ENCODE peak calls at places on chromosomes 7 and 10, in four cellular contexts. One of them, this sample, is unnamed.

GRCh38 chr7:100854146-100854895 is 1.8 kb downstream of the SLC12A9 start:
- DNase-seq in heart right ventricle: no peak
- DNase-seq in mammary epithelial cell: no peak
- DNase-seq in ovary: no peak
- DNase-seq in this sample: no peak

GRCh38 chr7:113071465-113071864 is 15.2 kb downstream of the GPR85 start:
- DNase-seq in ovary: no peak
- DNase-seq in heart right ventricle: no peak
- DNase-seq in mammary epithelial cell: peak; percentile 14
- DNase-seq in this sample: peak; percentile 47

GRCh38 chr7:363626-364025 is 73.7 kb downstream of the FOXL3 start:
- DNase-seq in mammary epithelial cell: no peak
- DNase-seq in heart right ventricle: no peak
- DNase-seq in ovary: no peak
- DNase-seq in this sample: peak; percentile 57

GRCh38 chr10:35493196-35494118 is 111.7 kb upstream of the GJD4 start:
- DNase-seq in mammary epithelial cell: peak; percentile 5
- DNase-seq in heart right ventricle: no peak
- DNase-seq in ovary: no peak
- DNase-seq in this sample: no peak

GRCh38 chr10:13765641-13766341 is 179.0 kb downstream of the PRPF18 start:
- DNase-seq in heart right ventricle: no peak
- DNase-seq in ovary: no peak
- DNase-seq in mammary epithelial cell: no peak
- DNase-seq in this sample: no peak

GRCh38 chr7:114341648-114342047 is 73.0 kb upstream of the FOXP2 start:
- DNase-seq in mammary epithelial cell: no peak
- DNase-seq in heart right ventricle: no peak
- DNase-seq in ovary: no peak
- DNase-seq in this sample: no peak

GRCh38 chr7:79823246-79823951 is 311.2 kb upstream of the GNAI1 start:
- DNase-seq in heart right ventricle: no peak
- DNase-seq in ovary: no peak
- DNase-seq in mammary epithelial cell: no peak
- DNase-seq in this sample: no peak

GRCh38 chr10:129768437-129769355 is 195.4 kb downstream of the EBF3 start:
- DNase-seq in mammary epithelial cell: no peak
- DNase-seq in ovary: no peak
- DNase-seq in heart right ventricle: no peak
- DNase-seq in this sample: peak; percentile 15

GRCh38 chr10:91590904-91591791 is 41.7 kb downstream of the PPP1R3C start:
- DNase-seq in heart right ventricle: peak; percentile 75
- DNase-seq in mammary epithelial cell: no peak
- DNase-seq in ovary: peak; percentile 71
- DNase-seq in this sample: no peak

GRCh38 chr10:77614778-77615625 is 22.6 kb downstream of the KCNMA1 start:
- DNase-seq in heart right ventricle: no peak
- DNase-seq in mammary epithelial cell: no peak
- DNase-seq in ovary: no peak
- DNase-seq in this sample: no peak

GRCh38 chr10:100009283-100009792 is 409 bp downstream of the DNMBP start:
- DNase-seq in heart right ventricle: peak; percentile 60
- DNase-seq in ovary: peak; percentile 66
- DNase-seq in mammary epithelial cell: peak; percentile 41
- DNase-seq in this sample: peak; percentile 70

GRCh38 chr7:113268757-113269156 is 150.4 kb upstream of the SMIM30 start:
- DNase-seq in mammary epithelial cell: no peak
- DNase-seq in heart right ventricle: no peak
- DNase-seq in ovary: no peak
- DNase-seq in this sample: no peak

GRCh38 chr10:68105820-68106219 is 3.5 kb upstream of the MYPN start:
- DNase-seq in heart right ventricle: no peak
- DNase-seq in ovary: no peak
- DNase-seq in mammary epithelial cell: peak; percentile 75
- DNase-seq in this sample: no peak

GRCh38 chr7:84412161-84412969 is 217.8 kb upstream of the SEMA3A start:
- DNase-seq in ovary: no peak
- DNase-seq in heart right ventricle: no peak
- DNase-seq in mammary epithelial cell: peak; percentile 88
- DNase-seq in this sample: no peak

GRCh38 chr10:117936136-117936535 is 110.6 kb downstream of the RAB11FIP2 start:
- DNase-seq in ovary: no peak
- DNase-seq in heart right ventricle: peak; percentile 47
- DNase-seq in mammary epithelial cell: no peak
- DNase-seq in this sample: no peak

GRCh38 chr7:5408777-5409176 is 14.9 kb downstream of the TNRC18 start:
- DNase-seq in ovary: no peak
- DNase-seq in mammary epithelial cell: peak; percentile 48
- DNase-seq in heart right ventricle: no peak
- DNase-seq in this sample: no peak

GRCh38 chr7:17619194-17619818 is 320.9 kb downstream of the AHR start:
- DNase-seq in ovary: no peak
- DNase-seq in heart right ventricle: no peak
- DNase-seq in mammary epithelial cell: no peak
- DNase-seq in this sample: no peak

GRCh38 chr7:25124485-25125136 is 449 bp downstream of the CYCS start:
- DNase-seq in mammary epithelial cell: peak; percentile 16
- DNase-seq in heart right ventricle: no peak
- DNase-seq in ovary: no peak
- DNase-seq in this sample: peak; percentile 23

GRCh38 chr7:19117870-19118608 is 603 bp upstream of the TWIST1 start:
- DNase-seq in ovary: no peak
- DNase-seq in mammary epithelial cell: no peak
- DNase-seq in heart right ventricle: no peak
- DNase-seq in this sample: no peak

GRCh38 chr7:82343-83155 is 109.8 kb upstream of the FAM20C start:
- DNase-seq in ovary: no peak
- DNase-seq in heart right ventricle: no peak
- DNase-seq in mammary epithelial cell: no peak
- DNase-seq in this sample: peak; percentile 83

GRCh38 chr7:30549933-30550493 is 44.7 kb upstream of the GARS1 start:
- DNase-seq in ovary: no peak
- DNase-seq in heart right ventricle: peak; percentile 42
- DNase-seq in mammary epithelial cell: peak; percentile 85
- DNase-seq in this sample: no peak

GRCh38 chr7:46908770-46909169 is 673.1 kb downstream of the TNS3 start:
- DNase-seq in heart right ventricle: no peak
- DNase-seq in ovary: no peak
- DNase-seq in mammary epithelial cell: peak; percentile 64
- DNase-seq in this sample: no peak

GRCh38 chr7:483656-484364 is 35.8 kb downstream of the PDGFA start:
- DNase-seq in heart right ventricle: no peak
- DNase-seq in mammary epithelial cell: no peak
- DNase-seq in ovary: no peak
- DNase-seq in this sample: no peak

GRCh38 chr7:140479739-140480084 is 407 bp upstream of the MKRN1 start:
- DNase-seq in heart right ventricle: no peak
- DNase-seq in mammary epithelial cell: no peak
- DNase-seq in ovary: no peak
- DNase-seq in this sample: no peak

GRCh38 chr7:134004829-134005505 is 122.2 kb upstream of the LRGUK start:
- DNase-seq in heart right ventricle: no peak
- DNase-seq in ovary: no peak
- DNase-seq in mammary epithelial cell: no peak
- DNase-seq in this sample: no peak

GRCh38 chr7:920351-921070 is 34.0 kb downstream of the ADAP1 start:
- DNase-seq in mammary epithelial cell: no peak
- DNase-seq in ovary: peak; percentile 6
- DNase-seq in heart right ventricle: no peak
- DNase-seq in this sample: peak; percentile 84

GRCh38 chr7:78953090-78953489 is 500.4 kb downstream of the MAGI2 start:
- DNase-seq in ovary: no peak
- DNase-seq in heart right ventricle: no peak
- DNase-seq in mammary epithelial cell: no peak
- DNase-seq in this sample: no peak

GRCh38 chr10:131899116-131899690 is 1.6 kb upstream of the PPP2R2D start:
- DNase-seq in heart right ventricle: no peak
- DNase-seq in ovary: no peak
- DNase-seq in mammary epithelial cell: no peak
- DNase-seq in this sample: no peak

GRCh38 chr10:58608356-58608755 is 95.7 kb downstream of the BICC1 start:
- DNase-seq in mammary epithelial cell: no peak
- DNase-seq in heart right ventricle: no peak
- DNase-seq in ovary: no peak
- DNase-seq in this sample: no peak

GRCh38 chr10:11009471-11010308 is 8.0 kb upstream of the CELF2 start:
- DNase-seq in mammary epithelial cell: no peak
- DNase-seq in ovary: no peak
- DNase-seq in heart right ventricle: no peak
- DNase-seq in this sample: no peak

GRCh38 chr10:98361131-98361633 is 53.8 kb downstream of the PYROXD2 start:
- DNase-seq in heart right ventricle: peak; percentile 70
- DNase-seq in mammary epithelial cell: peak; percentile 95
- DNase-seq in ovary: peak; percentile 46
- DNase-seq in this sample: no peak

GRCh38 chr10:98365698-98366530 is 49.1 kb downstream of the PYROXD2 start:
- DNase-seq in mammary epithelial cell: peak; percentile 34
- DNase-seq in ovary: no peak
- DNase-seq in heart right ventricle: no peak
- DNase-seq in this sample: no peak

GRCh38 chr10:98361636-98362035 is 53.3 kb downstream of the PYROXD2 start:
- DNase-seq in ovary: no peak
- DNase-seq in heart right ventricle: no peak
- DNase-seq in mammary epithelial cell: no peak
- DNase-seq in this sample: no peak

GRCh38 chr10:98364432-98365102 is 50.4 kb downstream of the PYROXD2 start:
- DNase-seq in ovary: no peak
- DNase-seq in mammary epithelial cell: no peak
- DNase-seq in heart right ventricle: no peak
- DNase-seq in this sample: no peak

DNA sequence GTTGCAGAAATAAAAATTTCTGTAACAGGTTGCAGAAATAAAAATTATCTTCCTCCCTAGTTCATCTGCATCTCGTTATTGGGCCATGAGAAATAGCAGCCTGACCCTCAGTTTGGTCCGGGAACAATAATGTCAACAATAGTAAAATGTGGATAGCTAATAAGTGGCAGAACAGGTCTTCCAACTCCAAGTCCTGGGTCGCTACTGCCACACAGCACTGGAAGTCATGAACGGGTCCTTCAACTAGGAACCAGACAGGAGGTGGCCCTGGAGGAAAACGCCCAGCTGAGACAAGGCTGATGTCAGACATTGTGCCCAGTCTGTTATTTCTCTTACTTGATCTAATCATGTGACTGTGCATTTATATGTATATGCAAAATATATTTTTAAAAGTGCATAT is 51.8 kb downstream of the PYROXD2 start:
- DNase-seq in ovary: no peak
- DNase-seq in heart right ventricle: no peak
- DNase-seq in mammary epithelial cell: no peak
- DNase-seq in this sample: peak; percentile 75
- H3K36me3 ChIP-seq in ovary: no peaks in the 10 kb centered on the region
- H3K36me3 ChIP-seq in heart right ventricle: no peaks in the 10 kb centered on the region
- H3K36me3 ChIP-seq in mammary epithelial cell: no peaks in the 10 kb centered on the region
- H3K36me3 ChIP-seq in this sample: no peaks in the 10 kb centered on the region

GRCh38 chr7:68246189-68246633 is 1249.6 kb downstream of the TYW1 start:
- DNase-seq in mammary epithelial cell: peak; percentile 5
- DNase-seq in ovary: no peak
- DNase-seq in heart right ventricle: no peak
- DNase-seq in this sample: no peak

GRCh38 chr7:68247566-68247965 is 1250.9 kb downstream of the TYW1 start:
- DNase-seq in heart right ventricle: no peak
- DNase-seq in ovary: no peak
- DNase-seq in mammary epithelial cell: no peak
- DNase-seq in this sample: no peak

GRCh38 chr7:68250143-68250542 is 1253.5 kb downstream of the TYW1 start:
- DNase-seq in mammary epithelial cell: no peak
- DNase-seq in heart right ventricle: no peak
- DNase-seq in ovary: no peak
- DNase-seq in this sample: no peak

GRCh38 chr7:68249611-68250010 is 1253.0 kb downstream of the TYW1 start:
- DNase-seq in ovary: no peak
- DNase-seq in mammary epithelial cell: no peak
- DNase-seq in heart right ventricle: no peak
- DNase-seq in this sample: no peak

GRCh38 chr7:68248973-68249372 is 1252.3 kb downstream of the TYW1 start:
- DNase-seq in mammary epithelial cell: no peak
- DNase-seq in heart right ventricle: no peak
- DNase-seq in ovary: no peak
- DNase-seq in this sample: no peak
- H3K9me3 ChIP-seq in mammary epithelial cell: peaks cover 36% of the 10 kb centered on the region
- H3K9me3 ChIP-seq in heart right ventricle: no peaks in the 10 kb centered on the region
- H3K9me3 ChIP-seq in ovary: no peaks in the 10 kb centered on the region
- H3K9me3 ChIP-seq in this sample: no peaks in the 10 kb centered on the region

GRCh38 chr10:32961892-32962369 is 3.9 kb upstream of the ITGB1 start:
- DNase-seq in mammary epithelial cell: peak; percentile 87
- DNase-seq in heart right ventricle: peak; percentile 33
- DNase-seq in ovary: no peak
- DNase-seq in this sample: no peak
- TF ChIP-seq CTCF in mammary epithelial cell: no peak
- TF ChIP-seq CTCF in heart right ventricle: no peak
- TF ChIP-seq CTCF in ovary: no peak
- TF ChIP-seq CTCF in this sample: no peak

GRCh38 chr10:74121368-74121767 is 29.3 kb downstream of the AP3M1 start:
- DNase-seq in mammary epithelial cell: no peak
- DNase-seq in ovary: no peak
- DNase-seq in heart right ventricle: no peak
- DNase-seq in this sample: no peak
- H3K36me3 ChIP-seq in mammary epithelial cell: peaks cover 36% of the 10 kb centered on the region
- H3K36me3 ChIP-seq in ovary: no peaks in the 10 kb centered on the region
- H3K36me3 ChIP-seq in heart right ventricle: peaks cover 100% of the 10 kb centered on the region
- H3K36me3 ChIP-seq in this sample: peaks cover 95% of the 10 kb centered on the region

DNA sequence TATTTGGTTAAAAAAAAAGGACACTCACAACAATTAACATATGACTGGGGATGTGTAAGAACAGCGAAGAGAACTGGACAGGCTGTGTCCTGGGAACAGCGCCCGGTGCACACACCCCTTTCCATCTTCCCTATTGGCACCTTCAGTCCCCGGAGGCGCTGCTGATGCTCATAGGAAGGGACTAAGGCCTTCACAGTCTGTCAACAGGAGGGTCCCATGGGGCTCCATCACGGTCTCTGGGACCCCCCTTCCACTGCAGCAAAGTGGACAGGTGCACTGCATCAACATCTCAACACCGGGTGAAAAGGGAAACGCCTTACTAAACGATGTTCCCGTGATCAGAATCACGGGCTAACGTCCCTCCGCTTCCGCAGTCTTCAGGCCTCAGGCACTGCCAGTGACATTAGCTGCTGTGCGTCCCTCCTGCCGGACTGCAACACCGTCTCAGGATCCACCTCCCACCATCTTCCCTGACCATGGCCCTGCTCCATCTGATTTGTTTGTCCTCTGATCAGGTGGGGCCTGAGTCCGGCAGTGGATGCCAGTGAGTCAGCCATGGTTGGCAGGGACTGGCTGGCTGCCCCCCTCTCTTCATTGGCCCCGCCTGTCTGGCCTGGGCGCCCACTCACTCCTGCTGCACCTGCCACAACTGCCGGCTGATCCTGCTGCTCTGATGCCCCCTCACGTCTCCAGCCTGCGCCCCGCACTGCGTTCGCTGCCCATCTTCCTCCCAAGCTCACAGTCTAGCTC is 614.7 kb downstream of the DNAJB6 start:
- DNase-seq in heart right ventricle: no peak
- DNase-seq in mammary epithelial cell: no peak
- DNase-seq in ovary: no peak
- DNase-seq in this sample: no peak
- H3K9me3 ChIP-seq in heart right ventricle: no peaks in the 10 kb centered on the region
- H3K9me3 ChIP-seq in mammary epithelial cell: peaks cover 38% of the 10 kb centered on the region
- H3K9me3 ChIP-seq in ovary: no peaks in the 10 kb centered on the region
- H3K9me3 ChIP-seq in this sample: no peaks in the 10 kb centered on the region

This sample was measured in upper lobe of left lung.